ENCODE peak calls at places on chromosomes 3 and 15, in six cellular contexts. S is IMR-90, F is prostate gland, Y is A549, E is ovary, K is tibial nerve. Z is an unnamed sample.

GRCh38 chr3:185270956-185271332 is 17.1 kb upstream of the EHHADH start:
- DNase-seq in F (no peak), Y (no peak), E (no peak), S (no peak), K (no peak), Z (no peak)

GRCh38 chr15:96053039-96054021 is 277.2 kb upstream of the NR2F2 start:
- DNase-seq in E (peak), Y (no peak), S (no peak), F (peak), K (peak), Z (no peak)

GRCh38 chr3:112477891-112478290 is 21.4 kb downstream of the BTLA start:
- DNase-seq in S (no peak), Y (no peak), E (no peak), F (no peak), K (no peak), Z (no peak)

GRCh38 chr3:69494091-69494659 is 108.3 kb upstream of the FRMD4B start:
- DNase-seq in Y (no peak), E (no peak), K (no peak), S (no peak), F (no peak), Z (no peak)

GRCh38 chr3:38582316-38582715 is 67.2 kb downstream of the SCN5A start:
- DNase-seq in K (no peak), F (no peak), S (no peak), Y (no peak), E (no peak), Z (peak)

GRCh38 chr15:99928429-99928981 is 195.3 kb upstream of the LYSMD4 start:
- DNase-seq in K (peak), E (peak), F (peak), S (peak), Y (peak), Z (no peak)

GRCh38 chr3:103181175-103181574 is 746.4 kb downstream of the ZPLD1 start:
- DNase-seq in F (no peak), Y (no peak), E (no peak), S (no peak), K (no peak), Z (no peak)

GRCh38 chr15:100572362-100572983 is 29.5 kb downstream of the LINS1 start:
- DNase-seq in S (peak), Y (peak), K (no peak), F (no peak), E (no peak), Z (no peak)

DNA sequence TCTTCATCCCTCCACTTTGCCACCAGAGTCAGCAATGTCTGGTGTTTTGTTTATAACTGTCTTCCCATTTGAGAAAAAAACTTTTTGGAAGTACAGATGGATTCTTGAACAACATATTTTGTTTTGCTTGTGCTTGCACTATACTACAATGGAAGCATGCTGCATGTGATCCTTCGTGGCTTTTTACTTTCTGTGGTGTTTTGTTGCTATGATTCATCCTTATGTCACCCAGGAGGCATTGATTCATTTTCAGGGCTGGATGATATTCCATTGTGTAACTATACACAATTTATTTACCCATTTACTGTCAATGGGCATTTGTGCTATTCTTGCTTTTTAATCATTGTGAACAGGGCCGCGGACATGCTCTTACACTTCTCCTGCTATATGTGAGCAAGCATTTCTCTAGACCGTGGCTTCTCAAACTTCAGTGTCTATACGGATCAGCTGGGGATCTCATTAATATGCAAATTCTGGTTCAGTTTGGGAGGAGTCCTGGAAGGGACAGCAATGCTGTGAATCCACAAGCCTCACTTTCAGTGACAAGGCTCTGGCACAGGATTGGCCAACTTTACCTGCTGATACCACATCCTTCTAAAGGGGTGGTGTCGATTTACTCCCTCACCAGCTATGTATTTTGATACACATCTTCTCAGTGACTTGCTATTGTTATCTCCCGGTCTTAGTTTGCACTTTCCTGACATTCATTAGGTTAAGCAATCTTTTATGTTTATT is 65.9 kb downstream of the POLR2M start:
- DNase-seq in K (no peak), S (peak), E (no peak), Y (no peak), F (no peak), Z (no peak)
- TF ChIP-seq CTCF in K (no peak), S (no peak), E (no peak), Y (no peak), F (no peak), Z (no peak)

GRCh38 chr3:129855454-129856419 is 37.8 kb downstream of the TMCC1 start:
- DNase-seq in E (no peak), S (peak), Y (peak), F (no peak), K (no peak), Z (no peak)
- H3K4me3 ChIP-seq in E (no peak), S (no peak), Y (no peak), F (no peak), K (no peak), Z (no peak)

GRCh38 chr3:101676765-101677435 is at the start of gene ZBTB11:
- DNase-seq in E (peak), S (peak), K (peak), Y (peak), F (peak), Z (peak)
- TF ChIP-seq POLR2A in E (peak), S (peak), K (peak), Y (peak), F (peak), Z (no peak)

GRCh38 chr15:66706225-66706732 is 4.2 kb downstream of the SMAD6 start:
- DNase-seq in K (no peak), Y (no peak), S (peak), E (peak), F (no peak), Z (no peak)
- TF ChIP-seq CTCF in K (no peak), Y (peak), S (peak), E (no peak), F (no peak), Z (no peak)

GRCh38 chr3:10249833-10250232 is 1.6 kb downstream of the TATDN2 start:
- DNase-seq in Y (no peak), S (peak), F (no peak), E (no peak), K (no peak), Z (no peak)

GRCh38 chr3:10248984-10249748 is 907 bp downstream of the TATDN2 start:
- DNase-seq in Y (peak), E (peak), F (peak), S (peak), K (no peak), Z (no peak)

GRCh38 chr3:10253731-10254130 is 5.5 kb downstream of the TATDN2 start:
- DNase-seq in S (no peak), K (no peak), Y (no peak), F (no peak), E (no peak), Z (no peak)

GRCh38 chr3:10248184-10248983 is at the start of gene TATDN2:
- DNase-seq in Y (peak), K (peak), S (peak), E (peak), F (peak), Z (no peak)

GRCh38 chr3:10251006-10251405 is 2.7 kb downstream of the TATDN2 start:
- DNase-seq in S (no peak), Y (no peak), K (no peak), F (no peak), E (no peak), Z (no peak)
- H3K4me3 ChIP-seq in S (no peak), Y (no peak), K (no peak), F (no peak), E (no peak), Z (no peak)

GRCh38 chr15:88641959-88642452 is 3.2 kb downstream of the ISG20 start:
- DNase-seq in Y (no peak), S (no peak), K (no peak), F (no peak), E (no peak), Z (no peak)

GRCh38 chr15:88646088-88646405 is 7.2 kb downstream of the ISG20 start:
- DNase-seq in K (no peak), E (no peak), Y (no peak), F (no peak), S (no peak), Z (no peak)

GRCh38 chr15:88646951-88647350 is 8.1 kb downstream of the ISG20 start:
- DNase-seq in E (no peak), S (no peak), K (no peak), F (no peak), Y (no peak), Z (peak)

GRCh38 chr15:88645171-88646087 is 6.6 kb downstream of the ISG20 start:
- DNase-seq in Y (no peak), F (no peak), K (no peak), E (no peak), S (no peak), Z (no peak)

GRCh38 chr15:88644741-88645140 is 5.9 kb downstream of the ISG20 start:
- DNase-seq in S (no peak), Y (no peak), K (no peak), E (no peak), F (no peak), Z (no peak)
- TF ChIP-seq POLR2A in S (no peak), Y (no peak), K (no peak), E (no peak), F (no peak), Z (no peak)

GRCh38 chr3:177824841-177825240 is 627.6 kb upstream of the TBL1XR1 start:
- DNase-seq in K (no peak), E (no peak), S (no peak), F (no peak), Y (no peak), Z (no peak)
- TF ChIP-seq CTCF in K (no peak), E (no peak), S (no peak), F (no peak), Y (no peak), Z (no peak)

DNA sequence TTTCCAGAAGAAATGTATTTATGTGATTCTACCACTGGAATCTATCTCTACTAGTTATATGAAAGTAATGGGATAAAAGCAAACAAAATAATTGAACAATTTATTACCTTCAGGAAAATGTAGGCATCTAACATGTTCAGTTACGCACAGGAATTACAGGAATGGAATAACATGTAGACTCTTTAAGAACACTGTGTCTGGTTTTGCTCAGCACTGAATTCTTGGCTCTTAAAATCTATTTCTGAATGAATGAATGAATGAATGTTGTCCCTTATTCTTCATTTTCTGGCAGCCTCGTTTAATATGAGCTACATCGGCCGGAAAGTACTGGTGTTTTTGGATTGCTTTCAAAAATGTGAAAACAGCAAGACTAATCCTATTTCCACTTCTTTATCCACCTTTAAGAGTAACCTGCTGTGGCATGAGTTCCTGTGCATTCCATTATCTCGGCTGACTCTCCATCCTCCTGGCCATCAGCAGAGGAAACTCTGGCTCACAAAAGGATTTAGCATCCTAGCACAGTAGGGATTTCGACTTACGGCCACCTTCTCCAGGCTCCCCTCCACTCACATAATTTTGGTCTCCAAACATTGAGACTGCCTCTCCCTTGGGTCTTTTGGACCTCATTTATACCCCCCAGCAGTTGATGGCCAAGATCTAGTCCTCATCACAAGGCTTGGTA is 145.4 kb downstream of the FOXP1 start:
- DNase-seq in S (no peak), E (no peak), K (no peak), Y (no peak), F (peak), Z (no peak)
- H3K4me3 ChIP-seq in S (no peak), E (no peak), K (no peak), Y (no peak), F (no peak), Z (no peak)

GRCh38 chr15:37098468-37099320 is 1.7 kb downstream of the MEIS2 start:
- DNase-seq in Y (peak), K (peak), S (peak), F (no peak), E (peak), Z (no peak)
- TF ChIP-seq POLR2A in Y (peak), K (peak), S (no peak), F (no peak), E (no peak), Z (no peak)

GRCh38 chr15:67175643-67176071 is 78.8 kb downstream of the AAGAB start:
- DNase-seq in F (peak), S (peak), K (peak), Y (no peak), E (peak), Z (no peak)

GRCh38 chr15:67174446-67174845 is 80.0 kb downstream of the AAGAB start:
- DNase-seq in F (no peak), E (no peak), K (no peak), Y (no peak), S (no peak), Z (no peak)

GRCh38 chr15:67177750-67178149 is 76.7 kb downstream of the AAGAB start:
- DNase-seq in K (no peak), E (no peak), S (peak), Y (no peak), F (no peak), Z (no peak)

GRCh38 chr15:67174864-67175573 is 79.4 kb downstream of the AAGAB start:
- DNase-seq in S (peak), K (no peak), Y (peak), E (peak), F (no peak), Z (no peak)

DNA sequence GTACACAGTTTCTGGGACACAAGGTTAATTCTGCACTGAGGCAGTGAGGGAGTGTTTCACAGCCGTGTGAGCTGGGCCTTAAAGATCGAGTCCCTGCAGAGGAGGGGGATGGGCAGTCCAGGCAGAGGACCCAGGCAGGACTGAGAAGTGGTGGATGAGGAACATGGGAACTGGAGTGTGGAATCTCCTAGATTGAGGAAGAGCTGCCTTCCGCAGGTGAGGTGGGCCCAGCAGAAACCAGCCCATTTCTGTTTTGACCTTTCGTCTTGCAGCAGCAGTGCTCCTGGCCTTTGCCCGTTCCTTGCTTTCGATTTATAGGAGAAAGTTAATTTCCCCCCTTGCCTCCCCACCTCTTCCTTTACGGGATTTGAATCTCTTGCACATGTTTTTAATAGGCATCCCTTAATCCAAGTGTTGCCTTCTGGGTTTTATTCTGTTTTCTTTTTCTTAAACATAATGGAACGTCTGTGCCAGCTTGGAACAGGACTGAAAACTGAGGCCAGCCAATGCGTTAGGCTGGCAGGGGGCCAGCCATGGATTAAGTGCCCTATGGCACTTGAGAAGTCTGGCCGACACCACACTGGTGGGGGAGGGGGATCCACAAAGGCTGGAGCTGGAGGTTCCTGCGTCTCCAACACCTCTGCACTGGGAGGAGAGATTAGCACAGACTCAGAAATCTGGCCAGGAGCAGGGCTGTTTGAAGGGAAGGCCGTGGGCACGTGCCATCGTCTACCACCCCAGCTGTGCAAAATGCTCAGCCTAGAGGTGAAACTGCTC is 78.1 kb downstream of the AAGAB start:
- DNase-seq in K (no peak), Y (no peak), S (no peak), F (peak), E (no peak), Z (no peak)
- TF ChIP-seq CTCF in K (no peak), Y (no peak), S (no peak), F (no peak), E (no peak), Z (no peak)

Z was measured in vagina.